ENCODE peak calls at places on chromosome 2, in nine cellular contexts. One of them, this sample, is unnamed.
A peak's percentile ranks its signal among the peaks of the same experiment; 100 is the strongest.

GRCh38 chr2:58788402-58788801 is 547.3 kb upstream of the FANCL start:
- DNase-seq in neural progenitor cell: no peak
- DNase-seq in effector memory CD4-positive, alpha-beta T cell: no peak
- DNase-seq in A549: no peak
- DNase-seq in SJSA1: no peak
- DNase-seq in CD8-positive, alpha-beta memory T cell: no peak
- DNase-seq in tibial artery: no peak
- DNase-seq in AG04449: no peak
- DNase-seq in HCT116: no peak
- DNase-seq in this sample: no peak

GRCh38 chr2:27790796-27791195 is 19.3 kb downstream of the MRPL33 start:
- DNase-seq in neural progenitor cell: no peak
- DNase-seq in effector memory CD4-positive, alpha-beta T cell: no peak
- DNase-seq in A549: no peak
- DNase-seq in SJSA1: no peak
- DNase-seq in CD8-positive, alpha-beta memory T cell: no peak
- DNase-seq in tibial artery: no peak
- DNase-seq in AG04449: no peak
- DNase-seq in HCT116: no peak
- DNase-seq in this sample: no peak

GRCh38 chr2:142935563-142936089 is 58.2 kb downstream of the KYNU start:
- DNase-seq in neural progenitor cell: no peak
- DNase-seq in effector memory CD4-positive, alpha-beta T cell: no peak
- DNase-seq in A549: no peak
- DNase-seq in SJSA1: no peak
- DNase-seq in CD8-positive, alpha-beta memory T cell: no peak
- DNase-seq in tibial artery: no peak
- DNase-seq in AG04449: no peak
- DNase-seq in HCT116: no peak
- DNase-seq in this sample: no peak

GRCh38 chr2:215796160-215796559 is 217.2 kb downstream of the MREG start:
- DNase-seq in neural progenitor cell: no peak
- DNase-seq in effector memory CD4-positive, alpha-beta T cell: no peak
- DNase-seq in A549: no peak
- DNase-seq in SJSA1: no peak
- DNase-seq in CD8-positive, alpha-beta memory T cell: no peak
- DNase-seq in tibial artery: no peak
- DNase-seq in AG04449: no peak
- DNase-seq in HCT116: no peak
- DNase-seq in this sample: peak; percentile 64

GRCh38 chr2:46780801-46781445 is 134.7 kb downstream of the MCFD2 start:
- DNase-seq in neural progenitor cell: peak; percentile 73
- DNase-seq in effector memory CD4-positive, alpha-beta T cell: no peak
- DNase-seq in A549: no peak
- DNase-seq in SJSA1: no peak
- DNase-seq in CD8-positive, alpha-beta memory T cell: no peak
- DNase-seq in tibial artery: peak; percentile 66
- DNase-seq in AG04449: no peak
- DNase-seq in HCT116: no peak
- DNase-seq in this sample: no peak

GRCh38 chr2:136204959-136205358 is 87.0 kb upstream of the CXCR4 start:
- DNase-seq in neural progenitor cell: no peak
- DNase-seq in effector memory CD4-positive, alpha-beta T cell: no peak
- DNase-seq in A549: no peak
- DNase-seq in SJSA1: no peak
- DNase-seq in CD8-positive, alpha-beta memory T cell: no peak
- DNase-seq in tibial artery: no peak
- DNase-seq in AG04449: no peak
- DNase-seq in HCT116: no peak
- DNase-seq in this sample: no peak

GRCh38 chr2:68974946-68975665 is 670 bp downstream of the GKN1 start:
- DNase-seq in neural progenitor cell: no peak
- DNase-seq in effector memory CD4-positive, alpha-beta T cell: no peak
- DNase-seq in A549: no peak
- DNase-seq in SJSA1: no peak
- DNase-seq in CD8-positive, alpha-beta memory T cell: no peak
- DNase-seq in tibial artery: no peak
- DNase-seq in AG04449: no peak
- DNase-seq in HCT116: no peak
- DNase-seq in this sample: no peak

GRCh38 chr2:86274265-86274917 is 63.0 kb downstream of the REEP1 start:
- DNase-seq in neural progenitor cell: no peak
- DNase-seq in effector memory CD4-positive, alpha-beta T cell: no peak
- DNase-seq in A549: peak; percentile 53
- DNase-seq in SJSA1: no peak
- DNase-seq in CD8-positive, alpha-beta memory T cell: no peak
- DNase-seq in tibial artery: no peak
- DNase-seq in AG04449: no peak
- DNase-seq in HCT116: peak; percentile 31
- DNase-seq in this sample: peak; percentile 36